ENCODE peak calls at places on chromosomes 16 and 17, in eight cellular contexts. C is mesenchymal stem cell; S is OCI-M1; K is activated CD4-positive, alpha-beta T cell treated with anti-CD3 and anti-CD28 coated beads, Interleukin-2, amount 50 U/mL, for 1 hour; X is PC-9; F is HFFc6; T is neural progenitor cell; B is amygdala. V is an unnamed sample.

GRCh38 chr17:14843086-14843795 is 421.9 kb downstream of the PMP22 start:
- DNase-seq in X (no peak), F (no peak), B (no peak), C (no peak), S (no peak), T (no peak), K (no peak), V (no peak)

GRCh38 chr17:71180801-71181385 is 939.9 kb upstream of the SOX9 start:
- DNase-seq in X (peak; percentile 5), F (peak; percentile 71), B (no peak), S (no peak), T (no peak), K (no peak), C (peak; percentile 93), V (no peak)

GRCh38 chr17:60173304-60173807 is 23.6 kb downstream of the CA4 start:
- DNase-seq in K (no peak), B (no peak), F (peak; percentile 74), C (peak; percentile 55), X (no peak), S (peak; percentile 36), T (no peak), V (no peak)

GRCh38 chr17:28379814-28380571 is 8.5 kb downstream of the SARM1 start:
- DNase-seq in K (no peak), S (peak; percentile 73), T (no peak), F (peak; percentile 95), B (no peak), C (no peak), X (peak; percentile 80), V (no peak)

GRCh38 chr16:4203748-4204147 is 38.1 kb downstream of the SRL start:
- DNase-seq in T (no peak), S (no peak), C (no peak), B (no peak), X (no peak), F (no peak), K (no peak), V (no peak)

GRCh38 chr17:39926588-39927100 is 757 bp downstream of the ORMDL3 start:
- DNase-seq in F (no peak), T (peak; percentile 71), S (peak; percentile 43), X (peak; percentile 40), C (peak; percentile 48), K (peak; percentile 54), B (no peak), V (no peak)

GRCh38 chr17:32349503-32349853 is 479 bp upstream of the ZNF207 start:
- DNase-seq in T (peak; percentile 21), B (peak; percentile 12), K (no peak), S (peak; percentile 80), X (peak; percentile 7), F (no peak), C (no peak), V (no peak)

GRCh38 chr16:68739964-68740627 is 3.0 kb downstream of the CDH1 start:
- DNase-seq in X (no peak), B (no peak), T (no peak), C (no peak), K (no peak), S (peak; percentile 38), F (no peak), V (no peak)

GRCh38 chr17:4728124-4728523 is 3.1 kb upstream of the MED11 start:
- DNase-seq in F (no peak), K (no peak), T (no peak), X (no peak), B (no peak), C (no peak), S (peak; percentile 40), V (no peak)

GRCh38 chr17:39699818-39700147 is at the start of gene ERBB2:
- DNase-seq in B (peak; percentile 16), K (no peak), F (peak; percentile 70), C (peak; percentile 75), X (peak; percentile 66), T (peak; percentile 85), S (no peak), V (no peak)

GRCh38 chr16:31273187-31273586 is 13.4 kb downstream of the ITGAM start:
- DNase-seq in S (no peak), F (no peak), T (no peak), K (no peak), X (no peak), C (no peak), B (no peak), V (no peak)

GRCh38 chr17:48550313-48551205 is 5.7 kb upstream of the HOXB2 start:
- DNase-seq in F (no peak), K (no peak), C (peak; percentile 35), S (no peak), T (peak; percentile 38), B (no peak), X (no peak), V (no peak)

GRCh38 chr17:32684087-32684828 is 192.7 kb downstream of the MYO1D start:
- DNase-seq in C (no peak), B (no peak), K (no peak), S (no peak), X (no peak), F (no peak), T (no peak), V (no peak)

GRCh38 chr17:39393732-39394131 is 7.7 kb downstream of the FBXL20 start:
- DNase-seq in C (no peak), X (no peak), S (peak; percentile 35), F (no peak), T (no peak), B (no peak), K (no peak), V (no peak)

GRCh38 chr17:42282478-42283080 is 5.7 kb upstream of the STAT5A start:
- DNase-seq in B (no peak), F (no peak), X (no peak), C (no peak), S (no peak), K (no peak), T (no peak), V (no peak)

GRCh38 chr16:68339214-68339613 is 28.4 kb downstream of the PRMT7 start:
- DNase-seq in F (no peak), C (no peak), T (no peak), S (no peak), B (no peak), K (no peak), X (no peak), V (no peak)

GRCh38 chr17:39002991-39003715 is 36.0 kb upstream of the FBXO47 start:
- DNase-seq in C (no peak), B (peak; percentile 23), X (no peak), F (peak; percentile 19), K (peak; percentile 33), T (no peak), S (no peak), V (no peak)

V was measured in C1 segment of cervical spinal cord.